ENCODE peak calls at places on chromosomes 1 and 21, in nine cellular contexts. E is kidney; G is A673; Z is heart right ventricle; M is CD8-positive, alpha-beta memory T cell; W is RWPE2; H is Peyer's patch; T is bronchial epithelial cell; O is fibroblast of lung. X is an unnamed sample. For H3K36me3, the result is how much of the 10 kb centered on the place peaks cover.

GRCh38 chr1:65691962-65692361 is 100.7 kb upstream of the PDE4B start:
- DNase-seq in G (no peak), E (no peak), M (no peak), W (no peak), O (peak), H (no peak), Z (no peak), T (no peak), X (no peak)

GRCh38 chr1:236692128-236692527 is 5.8 kb downstream of the ACTN2 start:
- DNase-seq in H (no peak), W (no peak), T (no peak), E (no peak), Z (no peak), G (peak), M (no peak), O (no peak), X (no peak)

GRCh38 chr1:151238467-151238739 is 16.1 kb upstream of the PSMD4 start:
- DNase-seq in G (no peak), H (no peak), E (no peak), O (peak), T (peak), M (no peak), W (no peak), Z (no peak), X (no peak)

GRCh38 chr1:15417365-15417934 is 7.8 kb downstream of the EFHD2 start:
- DNase-seq in O (peak), E (no peak), H (peak), M (peak), Z (no peak), T (peak), G (no peak), W (no peak), X (no peak)

GRCh38 chr1:154176341-154176740 is 15.6 kb downstream of the TPM3 start:
- DNase-seq in H (peak), W (no peak), M (no peak), E (no peak), Z (peak), G (peak), O (peak), T (peak), X (no peak)

GRCh38 chr1:232980336-232980978 is 30.0 kb downstream of the NTPCR start:
- DNase-seq in G (no peak), W (no peak), E (no peak), H (no peak), T (peak), M (no peak), Z (no peak), O (no peak), X (no peak)

GRCh38 chr1:86788300-86789206 is 84.2 kb downstream of the SH3GLB1 start:
- DNase-seq in W (no peak), H (no peak), G (no peak), T (peak), O (peak), M (no peak), E (peak), Z (no peak), X (no peak)

GRCh38 chr1:54017979-54018378 is at the start of gene LDLRAD1:
- DNase-seq in M (no peak), Z (no peak), T (no peak), H (no peak), E (peak), G (no peak), O (no peak), W (no peak), X (no peak)

GRCh38 chr21:38323721-38324591 is 67.2 kb downstream of the KCNJ15 start:
- DNase-seq in G (peak), W (peak), Z (no peak), E (no peak), M (no peak), T (peak), H (no peak), O (peak), X (no peak)

GRCh38 chr21:42980312-42980958 is 6.1 kb downstream of the PKNOX1 start:
- DNase-seq in H (no peak), G (no peak), M (no peak), W (no peak), Z (no peak), T (no peak), E (no peak), O (no peak), X (no peak)

GRCh38 chr1:31936278-31936965 is 1.7 kb downstream of the PTP4A2 start:
- DNase-seq in E (no peak), O (peak), G (no peak), M (no peak), T (peak), H (peak), W (no peak), Z (no peak), X (no peak)

GRCh38 chr1:2875677-2876531 is 74.4 kb upstream of the TTC34 start:
- DNase-seq in T (no peak), O (no peak), M (no peak), W (no peak), H (no peak), Z (no peak), G (no peak), E (no peak), X (peak)

GRCh38 chr1:20483833-20484525 is 2.0 kb downstream of the CAMK2N1 start:
- DNase-seq in M (no peak), E (no peak), O (peak), T (no peak), G (peak), Z (no peak), H (no peak), W (no peak), X (no peak)

GRCh38 chr1:9302745-9303524 is 10.2 kb downstream of the SPSB1 start:
- DNase-seq in W (no peak), O (peak), E (no peak), H (no peak), M (no peak), Z (peak), G (peak), T (peak), X (no peak)

GRCh38 chr1:66758247-66758755 is 6.0 kb downstream of the DYNLT5 start:
- DNase-seq in O (no peak), W (no peak), M (no peak), H (no peak), E (no peak), Z (peak), G (peak), T (no peak), X (no peak)

GRCh38 chr1:89259283-89259971 is 13.2 kb downstream of the GBP5 start:
- DNase-seq in O (no peak), Z (no peak), W (no peak), H (peak), T (no peak), M (peak), E (peak), G (no peak), X (no peak)

GRCh38 chr1:236853916-236854601 is 59.0 kb downstream of the MTR start:
- DNase-seq in M (no peak), Z (no peak), T (no peak), E (no peak), G (peak), W (no peak), O (no peak), H (no peak), X (no peak)

GRCh38 chr1:14303011-14303410 is 295.5 kb upstream of the KAZN start:
- DNase-seq in T (no peak), O (no peak), Z (no peak), M (no peak), H (no peak), E (no peak), G (no peak), W (no peak), X (no peak)

GRCh38 chr1:27663735-27664119 is 8.3 kb downstream of the IFI6 start:
- DNase-seq in H (no peak), T (no peak), G (no peak), M (no peak), E (no peak), Z (no peak), W (no peak), O (no peak), X (no peak)

GRCh38 chr1:248810727-248811513 is 14.8 kb downstream of the SH3BP5L start:
- DNase-seq in W (no peak), O (peak), G (peak), E (no peak), H (peak), Z (peak), T (no peak), M (no peak), X (no peak)

GRCh38 chr21:42861311-42862122 is 17.8 kb downstream of the WDR4 start:
- DNase-seq in M (no peak), W (no peak), Z (no peak), O (no peak), G (peak), T (no peak), E (no peak), H (no peak), X (no peak)

GRCh38 chr1:2229032-2229920 is 1.2 kb downstream of the SKI start:
- DNase-seq in G (peak), W (no peak), E (peak), H (peak), M (peak), O (peak), Z (no peak), T (no peak), X (peak)

GRCh38 chr1:89465201-89465600 is 59.4 kb upstream of the LRRC8B start:
- DNase-seq in E (no peak), G (no peak), H (no peak), W (no peak), O (no peak), T (peak), M (no peak), Z (no peak), X (no peak)

GRCh38 chr1:41268154-41268770 is 26.2 kb upstream of the SCMH1 start:
- DNase-seq in H (peak), T (peak), M (peak), Z (peak), W (no peak), G (peak), E (peak), O (peak), X (peak)

GRCh38 chr1:109539676-109540075 is at the start of gene GPR61:
- DNase-seq in E (no peak), T (no peak), Z (no peak), G (no peak), M (no peak), W (no peak), H (no peak), O (no peak), X (no peak)

GRCh38 chr1:161037661-161038522 is 872 bp downstream of the TSTD1 start:
- DNase-seq in O (no peak), M (no peak), T (peak), G (no peak), W (no peak), H (no peak), Z (no peak), E (no peak), X (no peak)

GRCh38 chr1:87355894-87356293 is 27.2 kb downstream of the LMO4 start:
- DNase-seq in O (no peak), M (no peak), E (no peak), T (no peak), Z (no peak), W (no peak), H (no peak), G (no peak), X (no peak)

GRCh38 chr1:63453232-63453631 is 69.8 kb downstream of the ITGB3BP start:
- DNase-seq in T (no peak), E (no peak), O (no peak), W (no peak), Z (no peak), M (no peak), G (no peak), H (no peak), X (no peak)

GRCh38 chr21:45455321-45456013 is 50.5 kb downstream of the COL18A1 start:
- DNase-seq in G (no peak), Z (no peak), W (no peak), T (peak), O (peak), H (no peak), M (no peak), E (peak), X (peak)
- H3K4me3 ChIP-seq in G (peak), Z (peak), W (no peak), T (peak), O (peak), H (peak), M (no peak), E (no peak), X (no peak)

DNA sequence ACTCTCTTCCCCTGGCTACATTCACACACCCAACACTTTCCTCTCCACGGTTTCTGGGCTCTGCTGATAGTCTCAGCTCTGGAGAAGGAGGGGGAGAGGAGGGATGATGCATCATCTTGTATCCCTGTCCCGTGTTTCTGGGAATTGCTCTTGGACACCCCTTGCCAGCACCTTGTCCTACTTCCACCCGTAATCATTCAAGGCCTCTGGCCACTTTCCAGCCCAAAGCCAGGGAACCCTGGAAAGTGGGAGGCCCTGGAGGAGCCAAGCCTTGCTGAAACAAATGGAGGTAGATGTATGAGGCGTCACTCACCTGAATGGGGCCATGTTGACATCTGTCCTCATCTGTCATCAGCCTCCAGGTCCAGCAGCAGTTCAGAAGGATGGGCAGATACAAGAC is 4.4 kb downstream of the PLEKHO1 start:
- DNase-seq in Z (no peak), G (no peak), H (no peak), W (no peak), E (no peak), O (no peak), M (no peak), T (no peak), X (no peak)
- H3K36me3 ChIP-seq in Z (half or more), G (half or more), H (under half), W (under half), E (under half), O (under half), M (under half), T (under half), X (under half)

DNA sequence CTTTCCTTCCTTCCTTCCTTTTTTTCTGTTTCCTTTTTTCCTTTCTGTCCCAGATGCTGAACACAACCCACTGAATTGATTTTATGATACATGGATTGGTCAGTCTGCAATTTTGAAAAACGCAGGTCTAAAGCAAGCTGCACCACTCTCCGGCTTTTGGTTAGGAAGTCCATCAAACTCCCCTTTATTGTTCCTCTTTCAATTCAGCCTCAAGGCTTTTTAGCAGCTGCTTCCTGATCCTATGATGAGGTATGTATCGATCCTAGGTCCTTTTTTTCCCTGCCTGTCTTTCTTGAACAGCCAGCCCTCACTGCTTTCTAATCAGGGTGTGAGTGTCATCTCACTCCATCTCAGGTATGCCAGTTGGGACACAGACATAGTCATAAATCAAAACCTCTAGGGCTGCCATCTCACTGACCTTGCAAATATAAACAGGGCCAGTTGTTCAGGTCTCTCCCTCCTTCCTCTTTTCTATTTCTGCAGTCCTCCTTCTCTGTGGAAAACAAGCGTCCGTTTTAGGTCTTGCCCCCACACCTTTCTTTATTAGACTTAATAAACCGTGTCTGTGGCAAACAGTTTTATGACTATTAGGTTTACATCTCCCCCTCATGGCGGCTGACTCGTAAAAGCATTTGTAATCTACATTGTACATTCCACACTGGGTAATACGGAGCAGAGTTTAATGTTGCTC is 11.4 kb downstream of the STYXL2 start:
- DNase-seq in O (no peak), E (no peak), G (peak), T (no peak), M (no peak), H (no peak), Z (no peak), W (no peak), X (no peak)
- H3K4me3 ChIP-seq in O (no peak), E (no peak), G (no peak), T (no peak), M (no peak), H (no peak), Z (no peak), W (no peak), X (no peak)

GRCh38 chr21:44084496-44085241 is 22.5 kb upstream of the PWP2 start:
- DNase-seq in H (peak), W (no peak), M (peak), O (no peak), E (peak), Z (no peak), T (no peak), G (no peak), X (no peak)
- H3K36me3 ChIP-seq in H (under half), W (half or more), M (under half), O (under half), E (under half), Z (half or more), T (under half), G (half or more), X (under half)

DNA sequence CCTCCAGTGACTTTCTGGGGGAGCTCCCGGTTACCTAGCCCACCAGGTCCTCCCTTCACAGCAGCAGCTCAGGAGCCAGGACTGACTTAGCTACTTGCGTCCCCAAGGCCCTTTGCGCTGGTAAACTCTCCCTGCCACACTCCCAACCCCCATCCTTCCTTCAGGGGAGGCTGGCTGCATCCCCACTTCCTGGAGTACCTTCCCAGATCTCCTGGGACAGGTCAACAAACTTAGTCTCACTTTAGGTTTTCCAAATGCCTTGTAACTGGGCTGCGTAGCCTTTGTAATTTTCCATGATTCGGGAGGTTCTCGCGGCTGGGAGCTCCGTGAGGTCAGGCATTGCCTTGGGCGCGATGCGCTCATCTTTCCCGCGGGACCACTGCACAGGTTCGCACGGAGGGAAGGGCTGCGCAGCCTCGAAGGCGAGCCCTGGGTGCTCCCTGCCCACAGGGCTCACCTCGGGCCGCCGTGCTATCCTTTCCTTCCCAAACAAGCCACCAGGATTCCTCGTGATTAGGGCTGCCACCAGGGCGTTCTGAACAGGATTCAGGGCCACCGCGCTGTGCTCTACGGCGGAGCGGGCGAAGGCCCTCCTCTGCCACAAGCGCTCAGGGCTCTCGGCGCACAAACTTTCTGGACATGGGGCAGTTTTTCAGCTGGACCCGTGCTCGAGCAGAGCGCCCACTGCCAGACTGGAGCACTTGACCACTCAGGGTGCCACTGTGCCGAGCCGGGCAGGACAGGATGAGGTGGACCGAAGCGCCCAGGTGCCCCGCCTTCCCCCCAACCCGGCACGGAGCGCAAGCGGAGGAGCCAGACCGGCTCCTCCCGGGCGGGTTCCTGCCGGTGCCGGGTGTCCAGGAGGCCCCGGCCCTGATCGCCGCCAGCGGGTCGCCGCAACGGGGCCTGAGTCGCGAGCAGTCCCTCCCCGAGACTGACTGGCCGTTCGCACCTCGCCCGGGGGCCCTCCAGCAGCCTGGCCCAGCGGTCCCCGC is 1.1 kb downstream of the TMPRSS2 start:
- DNase-seq in T (no peak), Z (no peak), O (no peak), M (no peak), E (peak), W (no peak), G (no peak), H (no peak), X (no peak)
- H3K4me3 ChIP-seq in T (peak), Z (no peak), O (no peak), M (no peak), E (peak), W (peak), G (no peak), H (peak), X (no peak)

GRCh38 chr1:39849203-39849602 is 34.1 kb downstream of the TRIT1 start:
- DNase-seq in O (no peak), M (no peak), G (no peak), Z (no peak), E (no peak), W (no peak), T (no peak), H (no peak), X (no peak)
- H3K36me3 ChIP-seq in O (under half), M (under half), G (half or more), Z (under half), E (under half), W (under half), T (under half), H (under half), X (under half)

DNA sequence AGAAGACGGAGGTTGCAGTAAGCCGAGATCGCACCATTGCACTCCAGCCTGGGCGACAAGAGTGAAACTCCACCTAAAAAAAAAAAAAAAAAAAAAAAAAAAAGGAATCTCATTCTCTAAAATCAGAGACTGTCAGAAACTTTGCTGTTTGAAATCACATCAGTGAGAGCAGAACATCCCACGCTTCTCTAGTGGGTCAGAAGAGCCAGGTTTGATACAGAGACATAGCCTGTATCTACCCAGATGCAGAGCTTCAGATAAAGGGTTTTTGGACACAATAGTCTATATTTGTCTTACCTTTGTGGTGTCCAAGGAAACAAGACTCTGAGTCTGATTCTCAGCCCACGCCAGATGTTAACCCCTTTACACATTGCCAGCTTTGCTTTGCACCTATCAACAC is 19.6 kb downstream of the CELA3A start:
- DNase-seq in T (no peak), W (no peak), E (no peak), M (no peak), G (no peak), H (no peak), Z (no peak), O (no peak), X (no peak)
- H3K4me3 ChIP-seq in T (no peak), W (no peak), E (no peak), M (no peak), G (no peak), H (no peak), Z (no peak), O (no peak), X (no peak)

DNA sequence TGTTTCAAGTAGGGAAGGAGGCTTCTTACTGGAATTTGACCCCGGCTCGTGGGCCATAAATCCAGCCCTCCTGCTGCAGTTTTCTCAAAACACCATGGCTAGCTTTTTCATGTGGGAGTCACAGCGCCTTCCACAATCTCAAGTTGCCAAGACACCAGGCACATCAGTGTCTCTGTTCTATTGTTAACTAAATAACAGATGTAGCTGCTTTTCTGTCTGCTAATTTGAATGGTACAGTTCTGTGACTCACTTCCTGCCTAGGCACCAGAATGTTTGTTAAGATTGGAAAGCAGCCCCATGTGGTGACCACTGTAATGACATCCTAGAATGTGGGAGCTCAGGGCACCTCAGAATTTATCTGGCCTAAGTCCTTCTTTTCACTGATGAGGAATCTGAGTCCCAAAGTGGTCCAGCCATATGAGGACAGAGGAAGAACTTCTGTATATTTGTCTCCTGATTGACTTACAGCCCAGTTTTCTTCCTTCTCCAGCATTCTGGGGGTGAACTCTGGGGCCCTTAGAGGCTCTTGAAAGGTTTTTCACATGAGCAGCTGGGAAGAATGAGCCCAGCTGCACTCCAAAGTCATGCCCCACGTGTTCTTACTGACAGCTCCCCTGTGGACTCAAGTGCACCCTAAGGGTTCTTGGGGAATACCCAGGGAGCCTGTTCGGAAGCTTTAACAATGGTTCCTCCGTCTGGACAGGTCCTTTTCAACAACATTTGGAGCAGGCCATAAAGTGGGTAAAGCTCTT is 27.5 kb downstream of the TRIM45 start:
- DNase-seq in T (peak), E (no peak), W (no peak), M (no peak), G (peak), H (peak), Z (no peak), O (peak), X (no peak)
- H3K36me3 ChIP-seq in T (under half), E (under half), W (half or more), M (under half), G (half or more), H (under half), Z (under half), O (under half), X (under half)